ENCODE peak calls at places on chromosome 9, in six cellular contexts. R, P, U, L, W and H are unnamed samples.
A peak's percentile ranks its signal among the peaks of the same experiment; 100 is the strongest.

GRCh38 chr9:105191508-105192118 is 52.8 kb upstream of the SLC44A1 start:
- DNase-seq in R (no peak), L (no peak), U (no peak), P (no peak), W (no peak), H (peak; percentile 31)

GRCh38 chr9:89911721-89912604 is 307.2 kb downstream of the GADD45G start:
- DNase-seq in R (no peak), P (no peak), U (no peak), W (no peak), L (no peak), H (peak; percentile 47)

GRCh38 chr9:133344979-133345378 is 3.0 kb downstream of the MED22 start:
- DNase-seq in L (no peak), U (no peak), R (no peak), W (no peak), P (no peak), H (no peak)

GRCh38 chr9:89701221-89701798 is 96.5 kb downstream of the GADD45G start:
- DNase-seq in U (no peak), P (no peak), R (peak; percentile 86), L (no peak), W (peak; percentile 74), H (no peak)

GRCh38 chr9:137406085-137406773 is 16.7 kb downstream of the EXD3 start:
- DNase-seq in U (no peak), P (no peak), R (no peak), L (no peak), W (no peak), H (no peak)

GRCh38 chr9:27382308-27382707 is 85.4 kb upstream of the EQTN start:
- DNase-seq in U (no peak), P (no peak), L (no peak), R (no peak), W (no peak), H (no peak)

GRCh38 chr9:116549061-116549664 is 137.9 kb upstream of the TRIM32 start:
- DNase-seq in U (peak; percentile 99), R (no peak), L (no peak), P (peak; percentile 88), W (no peak), H (peak; percentile 97)

GRCh38 chr9:16727452-16728127 is 142.9 kb downstream of the BNC2 start:
- DNase-seq in U (no peak), R (no peak), W (no peak), L (no peak), P (no peak), H (no peak)

GRCh38 chr9:97766092-97766491 is 69.0 kb upstream of the XPA start:
- DNase-seq in U (peak; percentile 93), P (no peak), R (no peak), W (no peak), L (no peak), H (peak; percentile 69)

GRCh38 chr9:126504977-126505455 is 108.7 kb upstream of the LMX1B start:
- DNase-seq in W (no peak), U (no peak), L (no peak), R (no peak), P (peak; percentile 55), H (no peak)

GRCh38 chr9:89603629-89604462 is 966 bp upstream of the GADD45G start:
- DNase-seq in L (peak; percentile 41), P (peak; percentile 83), W (peak; percentile 30), R (peak; percentile 19), U (peak; percentile 31), H (no peak)

GRCh38 chr9:116669296-116669695 is 17.8 kb upstream of the TRIM32 start:
- DNase-seq in L (no peak), U (no peak), W (no peak), R (no peak), P (no peak), H (no peak)

GRCh38 chr9:127506814-127507750 is 55.8 kb downstream of the LRSAM1 start:
- DNase-seq in P (peak; percentile 71), W (no peak), R (no peak), L (no peak), U (no peak), H (no peak)